ENCODE peak calls at places on chromosomes 1 and 21, in eight cellular contexts. D, E, L, K, F, J, O and B are unnamed samples.

GRCh38 chr1:180696361-180696760 is 64.5 kb downstream of the XPR1 start:
- DNase-seq in D (no peak), E (no peak), L (no peak), K (no peak), F (no peak), J (no peak), O (no peak), B (no peak)

GRCh38 chr1:21938791-21939538 is 1.9 kb upstream of the HSPG2 start:
- DNase-seq in D (no peak), E (peak), L (no peak), K (no peak), F (peak), J (no peak), O (no peak), B (no peak)

GRCh38 chr1:1033009-1033587 is 13.2 kb downstream of the AGRN start:
- DNase-seq in D (peak), E (peak), L (peak), K (peak), F (peak), J (peak), O (peak), B (peak)

GRCh38 chr1:91731815-91732214 is 154.1 kb downstream of the TGFBR3 start:
- DNase-seq in D (no peak), E (no peak), L (no peak), K (no peak), F (peak), J (no peak), O (peak), B (no peak)

GRCh38 chr1:147491098-147491497 is 50.2 kb upstream of the BCL9 start:
- DNase-seq in D (no peak), E (no peak), L (no peak), K (no peak), F (no peak), J (no peak), O (no peak), B (no peak)

GRCh38 chr21:41183575-41183974 is 15.6 kb downstream of the BACE2 start:
- DNase-seq in D (no peak), E (no peak), L (no peak), K (no peak), F (no peak), J (no peak), O (no peak), B (no peak)

GRCh38 chr1:30888391-30888790 is 20.2 kb downstream of the SDC3 start:
- DNase-seq in D (no peak), E (peak), L (peak), K (no peak), F (no peak), J (no peak), O (no peak), B (peak)

GRCh38 chr1:207336559-207337467 is 15.3 kb downstream of the CD55 start:
- DNase-seq in D (no peak), E (no peak), L (no peak), K (no peak), F (peak), J (no peak), O (peak), B (no peak)

GRCh38 chr1:97814121-97814520 is 106.7 kb downstream of the DPYD start:
- DNase-seq in D (no peak), E (no peak), L (no peak), K (no peak), F (no peak), J (no peak), O (no peak), B (no peak)

GRCh38 chr21:34198232-34199120 is 125.1 kb downstream of the MRPS6 start:
- DNase-seq in D (no peak), E (no peak), L (no peak), K (no peak), F (no peak), J (no peak), O (no peak), B (no peak)